ENCODE peak calls at places on chromosomes 6 and 20, in eight cellular contexts. M is hepatocyte, N is foreskin fibroblast, Y is fibroblast of lung, E is nephron progenitor cell, K is WERI-Rb-1, F is right lobe of liver, T is osteocyte. J is an unnamed sample.

GRCh38 chr6:126180585-126180984 is 159.3 kb upstream of the CENPW start:
- DNase-seq in Y (peak), E (no peak), K (no peak), N (peak), T (no peak), M (no peak), F (no peak), J (peak)

GRCh38 chr20:33516882-33517281 is 27.0 kb downstream of the CBFA2T2 start:
- DNase-seq in N (no peak), K (no peak), M (no peak), F (no peak), T (no peak), E (no peak), Y (no peak), J (no peak)

GRCh38 chr6:152316024-152316423 is 321.1 kb downstream of the SYNE1 start:
- DNase-seq in K (no peak), T (no peak), M (no peak), Y (peak), N (peak), F (no peak), E (no peak), J (no peak)

GRCh38 chr6:77466055-77467028 is 3.1 kb upstream of the HTR1B start:
- DNase-seq in M (peak), F (peak), T (no peak), N (peak), K (peak), E (peak), Y (peak), J (peak)

GRCh38 chr20:6806291-6806690 is 38.8 kb downstream of the BMP2 start:
- DNase-seq in F (no peak), Y (no peak), T (no peak), E (no peak), N (no peak), K (no peak), M (no peak), J (no peak)

GRCh38 chr20:37925265-37926165 is 22.6 kb downstream of the VSTM2L start:
- DNase-seq in Y (no peak), F (peak), M (no peak), T (no peak), N (no peak), E (no peak), K (no peak), J (no peak)

GRCh38 chr6:41066867-41067304 is 5.3 kb downstream of the OARD1 start:
- DNase-seq in N (peak), Y (peak), F (peak), K (peak), M (peak), E (peak), T (no peak), J (peak)

GRCh38 chr6:168851460-168852103 is 402.1 kb downstream of the THBS2 start:
- DNase-seq in N (peak), F (no peak), T (no peak), K (no peak), M (no peak), Y (peak), E (no peak), J (no peak)

GRCh38 chr20:43914697-43915208 is at the start of gene TOX2:
- DNase-seq in N (peak), E (peak), M (peak), F (no peak), Y (peak), K (no peak), T (no peak), J (no peak)

GRCh38 chr6:112235956-112236355 is 18.4 kb downstream of the LAMA4 start:
- DNase-seq in T (no peak), F (no peak), M (no peak), E (no peak), Y (peak), N (peak), K (no peak), J (no peak)

GRCh38 chr20:9916776-9917175 is 77.9 kb upstream of the PAK5 start:
- DNase-seq in N (no peak), Y (no peak), K (no peak), F (no peak), M (no peak), E (no peak), T (no peak), J (no peak)

GRCh38 chr6:7769702-7770101 is 43.8 kb downstream of the BMP6 start:
- DNase-seq in K (no peak), N (peak), Y (peak), T (no peak), E (no peak), M (no peak), F (no peak), J (no peak)

GRCh38 chr6:148769304-148769968 is 22.6 kb downstream of the UST start:
- DNase-seq in M (no peak), T (no peak), F (no peak), E (no peak), K (no peak), N (no peak), Y (no peak), J (no peak)

GRCh38 chr6:30647802-30648460 is 998 bp downstream of the C6orf136 start:
- DNase-seq in T (no peak), K (no peak), F (no peak), M (no peak), E (no peak), N (no peak), Y (no peak), J (no peak)

GRCh38 chr6:144559865-144560603 is 274.9 kb downstream of the UTRN start:
- DNase-seq in M (peak), Y (peak), N (peak), F (no peak), K (no peak), T (no peak), E (no peak), J (no peak)

GRCh38 chr6:140463312-140463710 is 1088.9 kb upstream of the CITED2 start:
- DNase-seq in T (no peak), Y (no peak), M (no peak), F (no peak), K (no peak), N (no peak), E (no peak), J (no peak)

GRCh38 chr6:169961772-169962561 is 210.5 kb downstream of the ERMARD start:
- DNase-seq in E (peak), Y (no peak), M (peak), N (no peak), T (peak), F (peak), K (no peak), J (no peak)

GRCh38 chr6:158002951-158003853 is 21.5 kb downstream of the SYNJ2 start:
- DNase-seq in M (peak), T (peak), F (no peak), Y (peak), E (no peak), N (peak), K (no peak), J (peak)

GRCh38 chr20:62208805-62209755 is 11.0 kb downstream of the HRH3 start:
- DNase-seq in K (no peak), T (no peak), N (no peak), M (no peak), Y (no peak), F (no peak), E (peak), J (no peak)

GRCh38 chr20:33291830-33292355 is 8.9 kb downstream of the BPIFB1 start:
- DNase-seq in Y (peak), E (peak), F (no peak), T (no peak), M (peak), K (peak), N (peak), J (no peak)

GRCh38 chr20:32898721-32899120 is 40.0 kb downstream of the EFCAB8 start:
- DNase-seq in F (no peak), M (no peak), T (no peak), K (no peak), Y (no peak), E (no peak), N (peak), J (no peak)

GRCh38 chr6:119426619-119427018 is 77.1 kb upstream of the MAN1A1 start:
- DNase-seq in E (no peak), N (peak), T (no peak), Y (no peak), K (peak), M (no peak), F (no peak), J (no peak)

GRCh38 chr6:157961116-157961515 is 20.5 kb upstream of the SYNJ2 start:
- DNase-seq in M (no peak), T (peak), Y (no peak), E (no peak), F (no peak), K (no peak), N (no peak), J (no peak)

GRCh38 chr6:149045404-149045803 is 272.1 kb upstream of the TAB2 start:
- DNase-seq in K (no peak), Y (no peak), T (no peak), M (no peak), E (no peak), F (no peak), N (no peak), J (no peak)

GRCh38 chr6:165223736-165224135 is 85.7 kb downstream of the C6orf118 start:
- DNase-seq in E (no peak), M (no peak), Y (no peak), T (no peak), F (no peak), K (no peak), N (no peak), J (no peak)
- TF ChIP-seq CTCF in E (no peak), M (no peak), Y (no peak), T (no peak), F (no peak), K (no peak), N (no peak), J (no peak)

GRCh38 chr20:36542019-36542488 is 735 bp downstream of the MYL9 start:
- DNase-seq in F (no peak), M (peak), Y (peak), K (peak), T (no peak), E (peak), N (peak), J (no peak)

GRCh38 chr20:36541227-36542018 is at the start of gene MYL9:
- DNase-seq in T (no peak), F (peak), N (peak), E (peak), K (no peak), M (peak), Y (peak), J (no peak)

GRCh38 chr20:36540551-36541211 is 638 bp upstream of the MYL9 start:
- DNase-seq in N (no peak), E (peak), T (no peak), Y (no peak), F (no peak), M (no peak), K (no peak), J (no peak)

GRCh38 chr20:36542516-36543186 is 1.3 kb downstream of the MYL9 start:
- DNase-seq in M (no peak), E (no peak), F (no peak), Y (no peak), K (no peak), N (no peak), T (no peak), J (no peak)

DNA sequence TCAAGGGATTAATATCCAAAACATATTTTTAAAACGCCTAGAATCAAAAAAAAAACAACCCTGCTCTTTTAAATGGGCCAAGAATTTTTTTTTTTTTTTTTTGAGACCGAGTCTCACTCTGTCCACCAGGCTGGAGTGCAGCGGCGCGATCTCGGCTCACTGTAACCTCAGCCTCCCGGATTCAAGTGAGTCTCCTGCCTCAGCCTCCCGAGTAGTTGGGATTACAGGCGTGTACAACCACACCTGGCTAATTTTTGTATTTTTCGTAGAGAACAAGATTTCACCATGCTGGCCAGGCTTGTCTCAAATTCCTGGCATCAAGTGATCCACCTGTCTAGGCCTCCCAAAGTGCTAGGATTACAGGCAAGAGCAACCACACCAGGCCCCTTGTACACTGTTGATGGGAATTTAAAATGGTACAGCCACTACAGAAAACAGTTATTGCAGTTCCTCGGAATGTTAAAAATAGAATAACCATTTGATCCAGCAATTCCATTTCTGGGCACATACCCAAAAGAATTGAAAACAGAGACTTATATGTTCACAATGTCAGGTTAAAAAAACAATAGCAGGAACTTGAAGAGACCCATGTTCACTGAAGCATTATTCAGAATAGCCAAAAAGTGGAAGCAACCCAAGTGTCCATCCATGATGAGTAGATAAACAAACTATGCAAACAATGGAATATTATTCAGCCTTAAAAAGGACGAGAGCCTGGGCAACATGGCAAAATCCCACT is 3.1 kb upstream of the MYL9 start:
- DNase-seq in Y (peak), K (no peak), N (peak), T (no peak), F (no peak), E (no peak), M (no peak), J (peak)
- TF ChIP-seq CTCF in Y (no peak), K (no peak), N (no peak), T (no peak), F (no peak), E (no peak), M (no peak), J (no peak)

DNA sequence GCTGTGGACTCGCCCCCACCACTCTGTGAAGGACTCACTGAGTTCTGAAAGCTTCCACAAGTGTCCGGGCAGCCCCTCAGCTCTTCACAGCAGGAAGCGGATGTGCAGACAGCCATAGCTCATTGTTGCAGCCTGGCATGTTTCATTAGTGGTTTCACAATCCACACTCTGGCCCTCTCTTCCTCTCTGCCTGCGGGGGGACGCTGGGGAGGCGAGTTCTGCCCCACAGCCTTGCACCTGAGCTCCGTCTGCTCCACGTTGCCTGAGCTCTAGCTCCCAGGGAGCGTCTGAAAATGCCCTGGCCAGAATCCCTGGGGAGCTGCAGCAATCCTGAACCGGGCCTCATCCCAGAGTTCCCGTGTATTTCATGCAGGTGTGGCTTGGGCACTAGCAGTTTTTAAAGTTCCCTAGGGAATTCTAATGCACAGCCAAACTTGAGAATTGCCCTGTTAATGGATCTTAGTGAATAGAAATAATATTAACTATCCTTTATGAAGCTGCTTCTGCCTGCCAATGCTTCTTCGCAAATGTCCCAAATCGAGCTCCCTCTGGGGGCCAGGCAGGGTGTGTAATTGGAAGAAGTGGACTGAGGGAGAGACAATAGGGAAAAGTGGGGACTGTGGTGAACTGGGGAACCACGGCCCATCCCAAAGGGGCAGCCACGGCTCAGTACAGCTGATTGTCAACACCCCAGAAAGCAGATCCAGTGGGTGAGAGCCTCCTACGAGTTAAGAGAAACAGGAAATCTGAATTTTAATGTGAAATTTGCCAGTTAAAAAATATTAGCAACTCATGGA is 51.5 kb downstream of the CTCFL start:
- DNase-seq in F (peak), M (no peak), N (peak), T (no peak), Y (no peak), E (no peak), K (no peak), J (peak)
- TF ChIP-seq CTCF in F (peak), M (no peak), N (no peak), T (no peak), Y (no peak), E (no peak), K (no peak), J (peak)

DNA sequence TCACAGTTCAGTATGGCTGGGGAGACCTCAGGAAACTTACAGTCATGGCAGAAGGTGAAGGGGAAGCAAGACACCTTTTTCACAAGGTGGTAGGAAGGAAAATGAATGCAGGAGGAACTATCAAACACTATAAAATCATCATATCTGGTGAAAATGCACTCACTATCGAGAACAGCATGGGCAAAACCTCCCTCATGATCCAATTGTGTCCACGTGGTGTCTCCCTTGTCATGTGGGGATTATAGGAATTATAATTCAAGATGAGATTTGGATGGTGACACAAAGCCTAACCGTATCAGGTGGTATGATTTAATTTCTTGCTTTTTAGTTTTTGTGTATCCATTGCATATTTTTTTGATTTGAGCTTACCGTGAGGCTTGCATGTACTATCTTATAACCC is 133.2 kb upstream of the SYNCRIP start:
- DNase-seq in E (no peak), M (no peak), T (no peak), F (no peak), N (no peak), K (no peak), Y (no peak), J (no peak)
- TF ChIP-seq CTCF in E (no peak), M (no peak), T (no peak), F (no peak), N (no peak), K (no peak), Y (no peak), J (no peak)

DNA sequence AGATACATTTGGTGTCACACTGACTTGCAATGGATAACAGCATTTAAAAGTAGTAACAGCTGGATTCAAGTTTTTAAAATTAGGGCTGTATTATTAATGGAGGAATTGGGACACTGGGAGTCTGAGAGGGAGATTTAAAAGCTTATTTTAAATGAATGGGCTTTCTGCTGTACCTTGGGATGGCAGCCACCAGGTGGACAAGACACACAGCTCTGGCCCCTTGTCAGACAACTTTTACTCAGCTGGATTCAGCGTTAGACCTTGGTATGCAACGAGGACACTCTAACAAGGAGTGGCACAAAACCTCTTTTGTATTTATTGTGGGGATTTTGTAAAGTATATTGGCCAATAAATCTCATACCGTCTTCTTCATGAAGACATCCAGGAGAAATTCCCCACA is 105.8 kb downstream of the LCA5 start:
- DNase-seq in T (no peak), F (no peak), N (no peak), Y (no peak), M (peak), K (peak), E (peak), J (no peak)
- TF ChIP-seq CTCF in T (peak), F (no peak), N (peak), Y (no peak), M (peak), K (peak), E (no peak), J (no peak)

DNA sequence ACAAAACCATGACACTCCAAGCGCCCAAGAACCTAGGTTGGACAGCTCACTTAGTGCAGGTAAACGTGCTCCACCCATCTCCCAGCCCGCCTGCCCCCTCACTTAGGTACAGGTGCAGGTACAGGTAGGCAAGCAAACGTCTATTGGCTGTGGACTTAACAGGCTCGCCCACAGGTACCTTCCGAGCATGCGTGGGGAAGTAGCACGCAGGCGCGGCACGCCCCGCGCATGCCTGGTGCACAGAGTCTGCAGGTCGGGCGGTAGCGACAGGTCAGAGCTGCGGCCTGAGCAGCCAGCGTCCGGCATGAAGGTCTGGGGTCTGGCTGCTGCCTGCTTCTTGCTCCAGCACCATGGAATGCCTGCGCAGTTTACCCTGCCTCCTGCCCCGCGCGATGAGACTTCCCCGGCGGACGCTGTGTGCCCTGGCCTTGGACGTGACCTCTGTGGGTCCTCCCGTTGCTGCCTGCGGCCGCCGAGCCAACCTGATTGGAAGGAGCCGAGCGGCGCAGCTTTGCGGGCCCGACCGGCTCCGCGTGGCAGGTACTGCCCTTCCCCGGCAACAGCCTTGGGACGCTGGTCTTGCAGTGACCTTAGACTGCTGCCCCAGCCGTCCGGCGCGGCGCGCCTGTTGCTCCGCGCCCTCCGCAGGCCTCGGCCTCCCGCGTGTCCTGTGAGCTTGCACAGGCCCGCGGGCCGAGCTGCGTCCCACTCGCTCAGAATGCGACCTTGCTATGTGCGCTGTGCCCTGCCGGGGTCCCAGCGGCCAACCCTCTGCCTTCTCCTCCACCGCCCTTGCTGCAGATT is at the start of gene MRS2:
- DNase-seq in T (peak), F (peak), M (peak), Y (peak), K (peak), E (peak), N (peak), J (peak)
- TF ChIP-seq CTCF in T (no peak), F (no peak), M (no peak), Y (no peak), K (no peak), E (no peak), N (no peak), J (no peak)